ENCODE peak calls at places on chromosomes 6 and 20, in eight cellular contexts. One of them, this sample, is unnamed. For H3K27me3, the result is how much of the 10 kb centered on the place peaks cover.

GRCh38 chr6:35691027-35691824 is 2.5 kb upstream of the FKBP5 start:
- DNase-seq in bronchial epithelial cell: peak
- DNase-seq in cardiac muscle cell: no peak
- DNase-seq in transverse colon: peak
- DNase-seq in brain microvascular endothelial cell: peak
- DNase-seq in GM23338: no peak
- DNase-seq in MM.1S: no peak
- DNase-seq in heart left ventricle: peak
- DNase-seq in this sample: no peak

GRCh38 chr6:27517928-27518787 is 45.3 kb upstream of the ZNF184 start:
- DNase-seq in brain microvascular endothelial cell: no peak
- DNase-seq in cardiac muscle cell: no peak
- DNase-seq in heart left ventricle: no peak
- DNase-seq in GM23338: no peak
- DNase-seq in transverse colon: no peak
- DNase-seq in MM.1S: no peak
- DNase-seq in bronchial epithelial cell: no peak
- DNase-seq in this sample: peak

GRCh38 chr6:52317841-52318581 is 33.5 kb upstream of the MCM3 start:
- DNase-seq in transverse colon: no peak
- DNase-seq in bronchial epithelial cell: peak
- DNase-seq in cardiac muscle cell: no peak
- DNase-seq in MM.1S: no peak
- DNase-seq in heart left ventricle: no peak
- DNase-seq in GM23338: no peak
- DNase-seq in brain microvascular endothelial cell: peak
- DNase-seq in this sample: peak

GRCh38 chr6:143429970-143430369 is 20.5 kb downstream of the ADAT2 start:
- DNase-seq in bronchial epithelial cell: no peak
- DNase-seq in GM23338: no peak
- DNase-seq in cardiac muscle cell: no peak
- DNase-seq in transverse colon: no peak
- DNase-seq in heart left ventricle: no peak
- DNase-seq in brain microvascular endothelial cell: no peak
- DNase-seq in MM.1S: no peak
- DNase-seq in this sample: no peak

GRCh38 chr6:141969201-141969600 is 163.5 kb upstream of the GJE1 start:
- DNase-seq in GM23338: no peak
- DNase-seq in transverse colon: no peak
- DNase-seq in bronchial epithelial cell: peak
- DNase-seq in heart left ventricle: no peak
- DNase-seq in cardiac muscle cell: no peak
- DNase-seq in brain microvascular endothelial cell: peak
- DNase-seq in MM.1S: no peak
- DNase-seq in this sample: no peak

GRCh38 chr6:44047801-44048200 is 79.5 kb downstream of the MRPL14 start:
- DNase-seq in bronchial epithelial cell: no peak
- DNase-seq in cardiac muscle cell: no peak
- DNase-seq in transverse colon: no peak
- DNase-seq in GM23338: no peak
- DNase-seq in brain microvascular endothelial cell: no peak
- DNase-seq in MM.1S: no peak
- DNase-seq in heart left ventricle: peak
- DNase-seq in this sample: no peak

GRCh38 chr20:36975085-36975829 is 23.7 kb upstream of the SAMHD1 start:
- DNase-seq in heart left ventricle: no peak
- DNase-seq in MM.1S: peak
- DNase-seq in brain microvascular endothelial cell: no peak
- DNase-seq in cardiac muscle cell: no peak
- DNase-seq in bronchial epithelial cell: no peak
- DNase-seq in transverse colon: peak
- DNase-seq in GM23338: no peak
- DNase-seq in this sample: no peak

GRCh38 chr6:159578629-159579028 is 114.4 kb downstream of the SOD2 start:
- DNase-seq in heart left ventricle: no peak
- DNase-seq in brain microvascular endothelial cell: no peak
- DNase-seq in MM.1S: no peak
- DNase-seq in GM23338: no peak
- DNase-seq in cardiac muscle cell: no peak
- DNase-seq in bronchial epithelial cell: peak
- DNase-seq in transverse colon: no peak
- DNase-seq in this sample: no peak

GRCh38 chr20:17202668-17203067 is 24.2 kb upstream of the PCSK2 start:
- DNase-seq in brain microvascular endothelial cell: no peak
- DNase-seq in cardiac muscle cell: peak
- DNase-seq in transverse colon: no peak
- DNase-seq in bronchial epithelial cell: no peak
- DNase-seq in heart left ventricle: no peak
- DNase-seq in GM23338: peak
- DNase-seq in MM.1S: no peak
- DNase-seq in this sample: no peak

DNA sequence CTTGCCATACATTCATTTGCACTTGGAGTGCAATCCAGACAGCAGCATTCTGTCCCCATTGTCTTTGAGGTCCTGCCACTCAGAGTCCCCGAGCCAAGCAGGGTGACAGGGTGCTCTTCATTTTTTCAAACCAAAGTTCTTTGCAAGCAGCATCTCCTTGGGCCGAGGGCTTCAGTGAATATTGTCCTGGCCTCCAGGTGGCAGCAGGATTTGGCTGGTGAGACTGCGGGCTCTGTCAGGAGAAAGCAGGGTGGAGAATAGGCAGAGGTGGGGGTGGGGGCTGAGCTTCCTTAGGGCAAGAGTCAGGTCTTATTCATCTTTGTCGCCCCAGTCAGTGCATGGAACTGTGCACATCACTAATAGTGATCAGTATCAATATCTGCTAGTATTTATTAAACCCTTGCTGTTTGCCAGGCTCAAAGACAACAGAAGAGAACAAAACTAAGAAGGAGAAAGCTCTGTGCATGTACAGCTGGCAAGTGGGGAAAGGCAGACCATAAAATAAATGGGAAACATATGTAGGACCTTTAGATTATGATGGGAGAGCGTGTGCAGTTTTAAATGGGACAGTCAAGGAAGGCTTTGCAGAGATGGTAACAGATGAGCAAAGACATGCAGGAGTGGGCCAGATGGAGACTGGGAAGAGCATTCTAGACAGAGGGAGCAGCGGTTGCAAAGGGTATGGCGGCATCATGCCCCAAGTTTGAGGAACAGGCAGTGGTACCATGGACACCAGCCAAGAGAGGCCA is 260.2 kb downstream of the NRN1 start:
- DNase-seq in GM23338: peak
- DNase-seq in heart left ventricle: no peak
- DNase-seq in cardiac muscle cell: no peak
- DNase-seq in bronchial epithelial cell: peak
- DNase-seq in brain microvascular endothelial cell: no peak
- DNase-seq in transverse colon: no peak
- DNase-seq in MM.1S: no peak
- DNase-seq in this sample: no peak
- TF ChIP-seq CTCF in GM23338: peak
- TF ChIP-seq CTCF in heart left ventricle: no peak
- TF ChIP-seq CTCF in cardiac muscle cell: peak
- TF ChIP-seq CTCF in bronchial epithelial cell: peak
- TF ChIP-seq CTCF in brain microvascular endothelial cell: peak
- TF ChIP-seq CTCF in transverse colon: no peak
- TF ChIP-seq CTCF in MM.1S: peak
- TF ChIP-seq CTCF in this sample: peak

GRCh38 chr6:20333870-20334269 is 67.8 kb upstream of the E2F3 start:
- DNase-seq in heart left ventricle: no peak
- DNase-seq in bronchial epithelial cell: no peak
- DNase-seq in GM23338: no peak
- DNase-seq in brain microvascular endothelial cell: no peak
- DNase-seq in cardiac muscle cell: no peak
- DNase-seq in transverse colon: no peak
- DNase-seq in MM.1S: no peak
- DNase-seq in this sample: no peak

GRCh38 chr6:20332441-20333006 is 69.2 kb upstream of the E2F3 start:
- DNase-seq in heart left ventricle: no peak
- DNase-seq in cardiac muscle cell: peak
- DNase-seq in brain microvascular endothelial cell: no peak
- DNase-seq in MM.1S: no peak
- DNase-seq in transverse colon: no peak
- DNase-seq in GM23338: no peak
- DNase-seq in bronchial epithelial cell: no peak
- DNase-seq in this sample: no peak

GRCh38 chr6:20334961-20335360 is 66.7 kb upstream of the E2F3 start:
- DNase-seq in MM.1S: no peak
- DNase-seq in cardiac muscle cell: no peak
- DNase-seq in heart left ventricle: no peak
- DNase-seq in transverse colon: no peak
- DNase-seq in bronchial epithelial cell: no peak
- DNase-seq in GM23338: no peak
- DNase-seq in brain microvascular endothelial cell: no peak
- DNase-seq in this sample: no peak

GRCh38 chr6:20335872-20336271 is 65.8 kb upstream of the E2F3 start:
- DNase-seq in bronchial epithelial cell: no peak
- DNase-seq in MM.1S: peak
- DNase-seq in heart left ventricle: no peak
- DNase-seq in transverse colon: no peak
- DNase-seq in GM23338: no peak
- DNase-seq in brain microvascular endothelial cell: no peak
- DNase-seq in cardiac muscle cell: no peak
- DNase-seq in this sample: no peak

DNA sequence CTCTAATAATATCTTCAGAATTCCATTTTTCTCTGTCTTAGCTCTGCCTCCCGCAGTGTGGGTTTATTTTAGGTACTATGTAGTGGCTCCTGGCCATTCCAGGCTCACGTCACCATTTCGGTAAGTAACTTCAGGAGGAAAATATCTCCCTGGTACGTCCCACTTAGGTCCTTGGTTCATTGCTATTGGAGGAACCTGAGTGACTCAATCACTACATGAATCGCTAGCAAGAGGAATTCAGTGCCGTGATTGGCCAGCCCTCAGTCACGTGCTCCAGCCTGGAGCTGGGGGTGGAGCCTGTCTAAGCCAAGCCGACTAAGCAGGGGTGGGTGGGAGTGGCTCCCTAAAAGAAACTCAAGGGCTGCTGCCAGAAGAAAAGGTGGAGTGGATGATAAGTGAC is 67.3 kb upstream of the E2F3 start:
- DNase-seq in cardiac muscle cell: no peak
- DNase-seq in transverse colon: no peak
- DNase-seq in heart left ventricle: peak
- DNase-seq in brain microvascular endothelial cell: no peak
- DNase-seq in MM.1S: no peak
- DNase-seq in GM23338: peak
- DNase-seq in bronchial epithelial cell: no peak
- DNase-seq in this sample: no peak
- H3K4me3 ChIP-seq in cardiac muscle cell: no peak
- H3K4me3 ChIP-seq in transverse colon: no peak
- H3K4me3 ChIP-seq in heart left ventricle: peak
- H3K4me3 ChIP-seq in brain microvascular endothelial cell: no peak
- H3K4me3 ChIP-seq in MM.1S: no peak
- H3K4me3 ChIP-seq in GM23338: no peak
- H3K4me3 ChIP-seq in bronchial epithelial cell: no peak
- H3K4me3 ChIP-seq in this sample: no peak

GRCh38 chr20:43946659-43947315 is 32.1 kb downstream of the TOX2 start:
- DNase-seq in brain microvascular endothelial cell: no peak
- DNase-seq in GM23338: no peak
- DNase-seq in cardiac muscle cell: no peak
- DNase-seq in heart left ventricle: no peak
- DNase-seq in MM.1S: no peak
- DNase-seq in bronchial epithelial cell: no peak
- DNase-seq in transverse colon: no peak
- DNase-seq in this sample: no peak

GRCh38 chr20:43947316-43947710 is 32.7 kb downstream of the TOX2 start:
- DNase-seq in MM.1S: no peak
- DNase-seq in bronchial epithelial cell: no peak
- DNase-seq in transverse colon: no peak
- DNase-seq in cardiac muscle cell: no peak
- DNase-seq in GM23338: no peak
- DNase-seq in heart left ventricle: no peak
- DNase-seq in brain microvascular endothelial cell: no peak
- DNase-seq in this sample: no peak

GRCh38 chr20:43949741-43950618 is 35.3 kb downstream of the TOX2 start:
- DNase-seq in heart left ventricle: peak
- DNase-seq in cardiac muscle cell: no peak
- DNase-seq in GM23338: no peak
- DNase-seq in MM.1S: peak
- DNase-seq in transverse colon: peak
- DNase-seq in bronchial epithelial cell: no peak
- DNase-seq in brain microvascular endothelial cell: peak
- DNase-seq in this sample: peak

GRCh38 chr20:43949248-43949647 is 34.6 kb downstream of the TOX2 start:
- DNase-seq in GM23338: no peak
- DNase-seq in transverse colon: no peak
- DNase-seq in brain microvascular endothelial cell: no peak
- DNase-seq in heart left ventricle: no peak
- DNase-seq in cardiac muscle cell: no peak
- DNase-seq in MM.1S: peak
- DNase-seq in bronchial epithelial cell: no peak
- DNase-seq in this sample: no peak

DNA sequence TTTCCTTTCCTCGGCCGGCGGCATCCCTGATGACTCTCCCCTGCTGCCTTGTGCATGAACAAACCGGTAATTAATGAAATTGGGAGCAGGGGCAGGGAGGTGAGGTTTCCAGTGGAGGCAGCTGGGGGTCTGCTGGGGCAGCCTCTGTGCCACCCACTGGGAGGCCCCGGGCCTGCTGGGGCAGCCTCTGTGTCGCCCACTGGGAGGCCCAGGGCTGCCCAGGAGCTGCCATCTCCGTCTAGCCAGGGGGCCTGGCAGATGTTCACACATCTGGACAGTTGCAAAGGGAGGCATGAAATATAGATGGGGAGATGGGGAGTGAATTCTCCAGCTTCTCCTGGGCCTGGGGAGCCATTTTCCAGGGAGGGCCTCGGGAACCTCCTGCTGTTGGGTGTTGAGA is 33.8 kb downstream of the TOX2 start:
- DNase-seq in cardiac muscle cell: no peak
- DNase-seq in bronchial epithelial cell: no peak
- DNase-seq in heart left ventricle: no peak
- DNase-seq in GM23338: no peak
- DNase-seq in brain microvascular endothelial cell: no peak
- DNase-seq in MM.1S: no peak
- DNase-seq in transverse colon: no peak
- DNase-seq in this sample: no peak
- H3K27me3 ChIP-seq in cardiac muscle cell: under half
- H3K27me3 ChIP-seq in bronchial epithelial cell: under half
- H3K27me3 ChIP-seq in heart left ventricle: under half
- H3K27me3 ChIP-seq in GM23338: under half
- H3K27me3 ChIP-seq in brain microvascular endothelial cell: under half
- H3K27me3 ChIP-seq in MM.1S: under half
- H3K27me3 ChIP-seq in transverse colon: under half
- H3K27me3 ChIP-seq in this sample: under half

DNA sequence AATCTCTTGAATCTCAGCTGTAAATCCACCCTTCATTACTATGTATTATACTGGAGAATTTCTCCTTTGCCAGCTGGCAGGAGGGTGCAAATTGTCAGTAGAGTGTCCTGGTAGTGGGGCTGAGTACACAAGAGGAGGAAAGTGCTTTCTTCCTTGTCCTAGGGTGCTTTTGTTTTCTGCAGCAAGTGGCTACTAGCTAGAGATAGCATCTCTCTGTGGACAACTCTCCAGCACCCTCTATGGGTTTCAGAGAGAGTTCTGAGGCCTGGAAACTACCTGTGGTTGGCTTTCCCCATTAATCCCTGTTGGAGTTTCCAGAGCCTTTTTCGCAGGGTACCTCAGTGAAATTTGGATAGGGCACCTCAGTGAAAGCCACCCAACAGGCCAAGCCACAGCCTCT is 422.5 kb upstream of the RGS17 start:
- DNase-seq in GM23338: peak
- DNase-seq in transverse colon: no peak
- DNase-seq in heart left ventricle: no peak
- DNase-seq in brain microvascular endothelial cell: peak
- DNase-seq in MM.1S: peak
- DNase-seq in cardiac muscle cell: peak
- DNase-seq in bronchial epithelial cell: peak
- DNase-seq in this sample: no peak
- TF ChIP-seq CTCF in GM23338: peak
- TF ChIP-seq CTCF in transverse colon: no peak
- TF ChIP-seq CTCF in heart left ventricle: no peak
- TF ChIP-seq CTCF in brain microvascular endothelial cell: peak
- TF ChIP-seq CTCF in MM.1S: peak
- TF ChIP-seq CTCF in cardiac muscle cell: peak
- TF ChIP-seq CTCF in bronchial epithelial cell: peak
- TF ChIP-seq CTCF in this sample: peak